ENCODE peak calls at places on chromosomes 3 and 15, in six cellular contexts. L is lower lobe of right lung, A is fibroblast of pulmonary artery, X is fibroblast of mammary gland, O is mucosa of descending colon, V is PC-3. R is an unnamed sample.

GRCh38 chr3:188021502-188022040 is 132.4 kb upstream of the LPP start:
- DNase-seq in L (no peak), A (peak; percentile 89), X (peak; percentile 51), O (no peak), V (peak; percentile 81), R (peak; percentile 61)

GRCh38 chr3:188594137-188594536 is 440.2 kb downstream of the LPP start:
- DNase-seq in L (no peak), A (peak; percentile 93), X (peak; percentile 90), O (no peak), V (peak; percentile 86), R (peak; percentile 73)

GRCh38 chr15:92845109-92845508 is 55.0 kb upstream of the CHD2 start:
- DNase-seq in L (no peak), A (peak; percentile 84), X (peak; percentile 64), O (no peak), V (peak; percentile 57), R (peak; percentile 68)

GRCh38 chr15:40238927-40239591 is at the start of gene PAK6:
- DNase-seq in L (peak; percentile 66), A (peak; percentile 31), X (peak; percentile 45), O (peak; percentile 65), V (peak; percentile 93), R (peak; percentile 96)

GRCh38 chr15:50134524-50135024 is 15.5 kb upstream of the ATP8B4 start:
- DNase-seq in L (no peak), A (peak; percentile 70), X (peak; percentile 95), O (no peak), V (peak; percentile 74), R (peak; percentile 59)

GRCh38 chr15:82807920-82808633 is 1.4 kb upstream of the WHAMM start:
- DNase-seq in L (no peak), A (no peak), X (no peak), O (no peak), V (no peak), R (no peak)

GRCh38 chr3:196868297-196868661 is 559 bp downstream of the SENP5 start:
- DNase-seq in L (peak; percentile 52), A (peak; percentile 34), X (peak; percentile 13), O (no peak), V (peak; percentile 10), R (peak; percentile 36)

GRCh38 chr15:80020731-80021130 is 38.7 kb upstream of the ZFAND6 start:
- DNase-seq in L (no peak), A (no peak), X (no peak), O (no peak), V (no peak), R (no peak)

GRCh38 chr3:67472674-67473201 is 181.7 kb downstream of the SUCLG2 start:
- DNase-seq in L (no peak), A (no peak), X (no peak), O (no peak), V (no peak), R (no peak)

GRCh38 chr15:70596354-70597055 is 166.9 kb downstream of the UACA start:
- DNase-seq in L (no peak), A (peak; percentile 69), X (peak; percentile 96), O (no peak), V (peak; percentile 91), R (peak; percentile 84)

GRCh38 chr3:141402476-141403171 is 34.3 kb downstream of the ZBTB38 start:
- DNase-seq in L (peak; percentile 83), A (peak; percentile 66), X (peak; percentile 93), O (peak; percentile 77), V (peak; percentile 29), R (peak; percentile 54)

GRCh38 chr3:185225523-185225922 is 28.3 kb downstream of the EHHADH start:
- DNase-seq in L (no peak), A (peak; percentile 60), X (peak; percentile 40), O (no peak), V (peak; percentile 10), R (peak; percentile 63)

GRCh38 chr3:159928692-159929091 is 59.9 kb upstream of the IL12A start:
- DNase-seq in L (no peak), A (peak; percentile 85), X (peak; percentile 98), O (no peak), V (peak; percentile 97), R (peak; percentile 97)

GRCh38 chr3:29318251-29318650 is 37.4 kb downstream of the RBMS3 start:
- DNase-seq in L (no peak), A (no peak), X (no peak), O (no peak), V (no peak), R (no peak)

GRCh38 chr3:129439381-129439816 is 349 bp downstream of the MBD4 start:
- DNase-seq in L (peak; percentile 81), A (no peak), X (no peak), O (peak; percentile 77), V (no peak), R (peak; percentile 44)

GRCh38 chr3:172634948-172635347 is 75.9 kb downstream of the NCEH1 start:
- DNase-seq in L (no peak), A (no peak), X (no peak), O (no peak), V (no peak), R (no peak)

GRCh38 chr3:39189648-39190269 is 2.6 kb downstream of the XIRP1 start:
- DNase-seq in L (peak; percentile 67), A (peak; percentile 79), X (peak; percentile 67), O (no peak), V (peak; percentile 79), R (peak; percentile 74)

GRCh38 chr3:128316456-128316855 is 150.2 kb downstream of the DNAJB8 start:
- DNase-seq in L (no peak), A (peak; percentile 38), X (peak; percentile 10), O (no peak), V (no peak), R (no peak)

DNA sequence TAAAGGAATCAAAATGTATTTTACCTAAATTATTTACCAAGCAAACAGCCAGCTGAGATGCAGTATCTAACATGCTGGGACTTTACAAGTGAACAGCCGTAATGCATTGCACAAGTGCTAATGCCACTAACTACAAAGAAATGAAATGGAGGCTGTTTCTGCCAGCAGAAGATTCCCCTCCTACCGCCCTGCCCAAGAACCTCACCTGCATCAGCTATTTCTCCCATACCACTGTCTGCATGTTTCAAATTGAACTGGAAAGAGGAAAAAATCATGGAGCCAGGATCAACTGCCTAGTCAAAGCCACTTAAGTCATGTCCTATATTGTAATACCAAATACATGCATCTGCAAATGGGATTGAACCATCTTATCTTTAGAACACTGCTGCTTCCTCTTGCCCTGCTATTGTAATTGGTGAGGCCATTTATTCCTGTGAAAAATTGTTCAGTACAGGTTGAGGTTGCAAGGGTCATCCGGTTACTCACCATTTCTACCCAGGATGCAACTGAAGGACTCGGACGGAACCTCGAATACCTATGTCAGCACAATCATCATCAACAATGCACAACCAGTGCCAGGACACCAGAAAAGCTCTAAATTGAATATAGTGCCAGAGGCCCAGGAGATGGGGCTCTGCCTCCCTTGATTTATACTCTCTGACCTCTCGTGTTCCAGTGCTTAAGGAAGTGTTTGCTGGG is 27.5 kb downstream of the ANXA2 start:
- DNase-seq in L (no peak), A (peak; percentile 72), X (peak; percentile 72), O (no peak), V (peak; percentile 67), R (no peak)
- H3K4me3 ChIP-seq in L (no peak overlapping the region), A (no peak overlapping the region), X (no peak overlapping the region), O (no peak overlapping the region), V (peak overlapping the region; percentile 40), R (no peak overlapping the region)

DNA sequence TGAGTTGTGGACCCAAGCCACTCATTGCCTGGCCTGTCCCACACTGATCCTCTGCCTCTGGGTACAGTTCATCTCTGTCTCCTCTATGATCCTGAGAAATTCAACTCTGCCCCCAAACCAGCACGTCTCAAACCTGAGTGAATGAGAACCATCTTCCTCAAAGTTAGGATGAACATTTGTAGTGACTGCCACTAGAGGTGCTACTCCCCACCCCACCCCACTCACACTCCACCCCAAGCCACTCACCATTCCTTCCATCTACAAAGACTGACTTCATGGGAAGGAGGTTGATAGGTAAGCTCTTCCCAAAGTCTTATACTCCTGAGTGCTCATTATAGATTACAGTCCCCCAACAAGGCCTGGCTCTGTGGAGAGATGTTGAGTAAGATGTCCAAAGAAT is 43.8 kb downstream of the NEK10 start:
- DNase-seq in L (no peak), A (no peak), X (no peak), O (no peak), V (no peak), R (no peak)
- TF ChIP-seq CTCF in L (no peak), A (peak; percentile 6), X (no peak), O (no peak), V (peak; percentile 40), R (peak; percentile 20)

DNA sequence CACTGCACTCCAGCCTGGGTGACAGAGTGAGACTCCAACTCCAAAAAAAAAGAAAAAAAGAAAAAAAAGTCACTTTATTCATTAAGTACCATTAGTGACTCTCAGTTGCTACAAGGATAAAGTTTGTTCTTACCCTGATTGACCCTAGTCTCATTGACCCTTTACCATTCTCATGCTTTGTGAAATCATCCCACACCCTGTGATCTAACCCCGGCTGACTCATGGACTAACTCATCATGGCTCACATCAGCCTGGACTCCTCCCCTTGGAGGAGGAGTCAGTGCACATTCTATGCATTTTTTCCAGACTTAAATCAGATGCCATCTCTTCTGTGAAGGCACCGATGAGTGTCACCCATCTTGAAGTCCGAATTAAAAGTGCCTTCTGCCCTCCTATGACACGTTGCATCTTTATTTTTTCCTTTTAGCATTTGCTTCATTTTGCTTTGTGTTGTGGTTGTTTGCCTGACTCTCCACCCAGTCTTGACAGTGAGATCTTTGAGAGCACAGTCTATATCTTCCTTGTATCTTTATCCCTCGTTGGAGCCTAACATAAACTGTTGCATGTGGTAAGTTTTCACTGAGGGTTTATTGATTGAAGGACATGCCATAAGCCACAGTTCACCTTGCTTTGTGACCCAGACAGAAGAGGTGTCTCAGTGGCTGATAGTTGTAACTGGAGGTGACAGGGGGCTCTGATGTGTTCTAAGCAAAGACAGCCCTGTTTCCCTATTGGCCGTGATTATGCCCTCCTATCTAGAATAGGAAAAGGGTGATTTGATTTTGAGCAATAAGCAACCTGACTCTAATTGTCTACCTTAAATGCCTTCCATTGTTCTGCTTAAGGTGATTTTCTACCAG is 72.1 kb downstream of the IL1RAP start:
- DNase-seq in L (no peak), A (peak; percentile 93), X (peak; percentile 98), O (no peak), V (peak; percentile 93), R (peak; percentile 98)
- H3K4me3 ChIP-seq in L (no peak overlapping the region), A (no peak overlapping the region), X (no peak overlapping the region), O (no peak overlapping the region), V (peak overlapping the region; percentile 3), R (peak overlapping the region; percentile 12)

GRCh38 chr3:177307391-177307790 is 110.1 kb upstream of the TBL1XR1 start:
- DNase-seq in L (no peak), A (no peak), X (no peak), O (no peak), V (no peak), R (no peak)
- TF ChIP-seq CTCF in L (no peak), A (no peak), X (no peak), O (no peak), V (no peak), R (no peak)

R was measured in epithelial cell of esophagus.